ENCODE peak calls at places on chromosomes 4 and X, in eight cellular contexts. R is mammary epithelial cell, S is GM23248, G is astrocyte, Q is fibroblast of lung, W is neural progenitor cell, T is hepatocyte, I is GM23338. P is an unnamed sample. For H3K36me3, the result is how much of the 10 kb centered on the place peaks cover.

GRCh38 chrX:11138498-11139390 is 27.6 kb downstream of the HCCS start:
- DNase-seq in S (no peak), I (no peak), W (no peak), T (no peak), Q (no peak), R (no peak), G (no peak), P (no peak)

GRCh38 chr4:189279188-189279587 is 661.5 kb upstream of the FRG1 start:
- DNase-seq in Q (no peak), G (no peak), T (no peak), I (no peak), W (no peak), R (no peak), S (no peak), P (no peak)

GRCh38 chr4:77745792-77746191 is 73.4 kb downstream of the CNOT6L start:
- DNase-seq in S (no peak), I (no peak), G (no peak), R (no peak), W (no peak), Q (no peak), T (no peak), P (no peak)

GRCh38 chr4:41532880-41533279 is 5.1 kb upstream of the LIMCH1 start:
- DNase-seq in T (no peak), I (no peak), G (no peak), W (no peak), R (no peak), Q (no peak), S (no peak), P (no peak)

GRCh38 chr4:143140696-143141095 is 44.0 kb upstream of the USP38 start:
- DNase-seq in W (peak), I (peak), Q (no peak), G (no peak), R (no peak), T (no peak), S (no peak), P (no peak)

GRCh38 chrX:150770623-150771022 is 77.4 kb downstream of the MTMR1 start:
- DNase-seq in G (no peak), R (no peak), W (no peak), I (no peak), Q (no peak), T (no peak), S (no peak), P (no peak)

GRCh38 chr4:73599182-73599581 is 21.1 kb downstream of the RASSF6 start:
- DNase-seq in I (peak), S (peak), Q (peak), R (peak), G (peak), T (peak), W (peak), P (no peak)

GRCh38 chr4:13654158-13654797 is 26.8 kb upstream of the BOD1L1 start:
- DNase-seq in I (peak), G (peak), T (peak), S (peak), W (peak), R (peak), Q (peak), P (peak)

GRCh38 chr4:53651142-53651720 is 59.9 kb upstream of the LNX1 start:
- DNase-seq in G (peak), T (peak), R (no peak), I (no peak), Q (peak), W (no peak), S (no peak), P (no peak)

GRCh38 chrX:39853417-39853816 is 244.3 kb downstream of the BCOR start:
- DNase-seq in I (no peak), Q (no peak), W (no peak), R (no peak), T (no peak), G (peak), S (no peak), P (no peak)

GRCh38 chrX:38807873-38808272 is 6.6 kb downstream of the MID1IP1 start:
- DNase-seq in T (no peak), W (no peak), R (no peak), I (peak), G (no peak), S (peak), Q (peak), P (no peak)

GRCh38 chr4:148868207-148868606 is 426.0 kb upstream of the NR3C2 start:
- DNase-seq in T (no peak), S (no peak), W (no peak), Q (peak), R (no peak), I (no peak), G (peak), P (no peak)

GRCh38 chr4:106284227-106284626 is 31.8 kb downstream of the TBCK start:
- DNase-seq in R (no peak), W (no peak), T (no peak), Q (no peak), S (no peak), G (no peak), I (no peak), P (no peak)

GRCh38 chr4:165635261-165635838 is 237.7 kb upstream of the TLL1 start:
- DNase-seq in W (peak), G (no peak), I (no peak), R (no peak), Q (no peak), T (no peak), S (no peak), P (no peak)
- H3K27ac ChIP-seq in W (no peak), G (no peak), I (no peak), R (no peak), Q (no peak), T (no peak), S (no peak), P (no peak)

GRCh38 chr4:8856835-8857590 is 14.6 kb downstream of the HMX1 start:
- DNase-seq in I (peak), T (no peak), W (peak), S (no peak), Q (no peak), R (no peak), G (no peak), P (no peak)
- TF ChIP-seq EZH2 in I (peak), T (peak), W (peak), S (no peak), Q (peak), R (no peak), G (peak), P (peak)

GRCh38 chr4:10082459-10083272 is 33.9 kb downstream of the WDR1 start:
- DNase-seq in G (no peak), I (no peak), W (no peak), Q (no peak), R (no peak), T (no peak), S (no peak), P (no peak)

GRCh38 chr4:10082047-10082446 is 34.6 kb downstream of the WDR1 start:
- DNase-seq in W (no peak), R (no peak), G (no peak), I (no peak), Q (no peak), S (no peak), T (no peak), P (no peak)

GRCh38 chr4:10084651-10085320 is 31.8 kb downstream of the WDR1 start:
- DNase-seq in W (no peak), T (no peak), G (no peak), S (no peak), R (no peak), Q (no peak), I (no peak), P (no peak)

GRCh38 chr4:10083861-10084641 is 32.5 kb downstream of the WDR1 start:
- DNase-seq in S (no peak), W (no peak), G (no peak), Q (no peak), R (no peak), I (no peak), T (no peak), P (no peak)

GRCh38 chr4:10083331-10083769 is 33.2 kb downstream of the WDR1 start:
- DNase-seq in S (no peak), I (no peak), W (no peak), Q (no peak), T (no peak), G (no peak), R (no peak), P (no peak)
- H3K36me3 ChIP-seq in S (half or more), I (under half), W (under half), Q (half or more), T (under half), G (half or more), R (half or more), P (half or more)

GRCh38 chrX:153725039-153725831 is 579 bp downstream of the ABCD1 start:
- DNase-seq in W (peak), T (no peak), R (no peak), G (no peak), Q (no peak), I (peak), S (no peak), P (no peak)
- H3K27ac ChIP-seq in W (no peak), T (peak), R (no peak), G (peak), Q (peak), I (no peak), S (peak), P (peak)

DNA sequence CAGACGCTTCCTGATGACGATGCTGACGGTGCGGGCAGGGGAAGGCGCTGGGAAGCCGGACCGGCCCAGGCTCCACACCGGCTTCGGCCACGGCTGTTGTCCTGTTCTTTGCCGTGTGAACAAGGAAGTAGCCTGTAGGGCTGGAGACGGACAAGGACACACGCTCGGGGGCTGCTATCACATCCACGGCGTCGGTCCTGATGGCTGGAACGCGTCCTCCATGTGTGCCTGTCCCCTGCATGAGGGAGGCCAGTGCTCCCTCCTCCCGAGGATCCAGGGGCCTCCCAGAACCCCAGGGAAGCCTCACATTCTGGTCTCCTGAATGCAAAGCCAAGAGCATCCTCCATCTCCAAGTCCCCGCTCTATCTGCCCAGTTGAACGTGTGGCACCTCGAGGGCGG is 53.8 kb downstream of the ACOX3 start:
- DNase-seq in I (no peak), Q (no peak), S (no peak), W (no peak), R (no peak), G (no peak), T (no peak), P (no peak)
- TF ChIP-seq EZH2 in I (no peak), Q (no peak), S (no peak), W (no peak), R (no peak), G (no peak), T (no peak), P (no peak)

GRCh38 chr4:866761-867390 is 40.9 kb upstream of the CPLX1 start:
- DNase-seq in I (no peak), W (no peak), S (no peak), Q (peak), G (peak), T (no peak), R (peak), P (peak)
- H3K36me3 ChIP-seq in I (under half), W (under half), S (under half), Q (under half), G (under half), T (under half), R (under half), P (under half)

DNA sequence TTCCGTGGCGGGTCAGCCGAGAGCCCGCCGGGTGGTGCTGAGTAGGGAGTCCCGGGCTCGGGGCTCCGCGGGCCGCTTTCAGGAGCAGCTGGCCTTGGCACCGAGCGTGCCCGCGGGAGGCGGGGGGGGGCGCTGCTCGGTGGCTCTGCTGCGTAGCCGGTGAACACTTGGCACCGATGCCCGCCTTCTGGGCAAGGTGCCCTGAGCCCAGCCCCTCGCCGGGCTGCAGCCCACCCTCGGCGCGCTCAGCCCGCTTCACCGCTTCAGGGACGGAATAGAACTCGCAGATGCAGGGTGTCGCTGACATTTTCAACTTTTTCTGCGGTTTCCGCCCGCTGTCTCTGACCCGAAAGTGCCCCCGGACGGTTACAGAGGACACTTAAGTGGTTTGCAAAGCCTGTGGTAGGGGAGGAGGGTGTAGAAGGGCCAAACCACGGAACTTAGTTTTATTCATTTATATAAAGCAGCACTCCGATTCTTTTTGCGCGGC is 659 bp downstream of the CD38 start:
- DNase-seq in S (peak), G (peak), T (peak), Q (peak), W (no peak), R (no peak), I (peak), P (peak)
- H3K27ac ChIP-seq in S (no peak), G (no peak), T (no peak), Q (no peak), W (no peak), R (no peak), I (no peak), P (no peak)

P was measured in A673.